ENCODE peak calls at places on chromosome 22, in ten cellular contexts. W is tibial nerve, G is HCT116, Y is K562, U is adrenal gland, J is IMR-90, T is sigmoid colon, F is right lobe of liver, R is uterus, Z is stomach. C is an unnamed sample.
A peak's percentile ranks its signal among the peaks of the same experiment; 100 is the strongest.

GRCh38 chr22:26619510-26619909 is 1.7 kb upstream of the CRYBB1 start:
- DNase-seq in W (no peak), G (no peak), Y (peak; percentile 16), U (no peak), J (no peak), T (no peak), F (no peak), R (peak; percentile 63), Z (no peak), C (peak; percentile 40)

GRCh38 chr22:37138879-37139561 is 10.7 kb downstream of the IL2RB start:
- DNase-seq in W (no peak), G (no peak), Y (no peak), U (no peak), J (no peak), T (no peak), F (no peak), R (no peak), Z (no peak), C (no peak)

GRCh38 chr22:30866811-30867271 is 101.7 kb downstream of the MORC2 start:
- DNase-seq in W (no peak), G (no peak), Y (peak; percentile 26), U (no peak), J (no peak), T (peak; percentile 29), F (no peak), R (peak; percentile 10), Z (no peak), C (no peak)

GRCh38 chr22:30314918-30315317 is 11.8 kb downstream of the TBC1D10A start:
- DNase-seq in W (no peak), G (no peak), Y (no peak), U (no peak), J (peak; percentile 67), T (no peak), F (no peak), R (no peak), Z (no peak), C (no peak)

GRCh38 chr22:26367402-26368245 is 61.4 kb upstream of the ASPHD2 start:
- DNase-seq in W (no peak), G (peak; percentile 59), Y (peak; percentile 50), U (peak; percentile 48), J (peak; percentile 20), T (no peak), F (no peak), R (no peak), Z (peak; percentile 41), C (peak; percentile 8)

GRCh38 chr22:24428751-24429410 is 1.5 kb downstream of the ADORA2A start:
- DNase-seq in W (no peak), G (no peak), Y (no peak), U (no peak), J (no peak), T (no peak), F (no peak), R (no peak), Z (no peak), C (no peak)

GRCh38 chr22:27791494-27792241 is 9.9 kb downstream of the MN1 start:
- DNase-seq in W (no peak), G (no peak), Y (no peak), U (no peak), J (no peak), T (no peak), F (no peak), R (no peak), Z (no peak), C (no peak)

GRCh38 chr22:36734171-36735058 is 30.9 kb upstream of the CACNG2 start:
- DNase-seq in W (no peak), G (no peak), Y (no peak), U (peak; percentile 42), J (peak; percentile 51), T (peak; percentile 54), F (peak; percentile 25), R (no peak), Z (peak; percentile 21), C (no peak)

GRCh38 chr22:35519306-35520000 is 21.2 kb upstream of the RASD2 start:
- DNase-seq in W (no peak), G (no peak), Y (no peak), U (no peak), J (no peak), T (no peak), F (no peak), R (no peak), Z (no peak), C (no peak)

GRCh38 chr22:47891609-47892008 is 1129.2 kb downstream of the TBC1D22A start:
- DNase-seq in W (no peak), G (no peak), Y (no peak), U (no peak), J (no peak), T (no peak), F (no peak), R (no peak), Z (no peak), C (no peak)
- H3K9me3 ChIP-seq in W (no peaks in the 10 kb centered on the region), G (peaks cover 4% of the 10 kb centered on the region), Y (no peaks in the 10 kb centered on the region), U (no peaks in the 10 kb centered on the region), J (peaks cover 44% of the 10 kb centered on the region), T (peaks cover 3% of the 10 kb centered on the region), F (no peaks in the 10 kb centered on the region), R (peaks cover 6% of the 10 kb centered on the region), Z (peaks cover 14% of the 10 kb centered on the region), C (no peaks in the 10 kb centered on the region)

DNA sequence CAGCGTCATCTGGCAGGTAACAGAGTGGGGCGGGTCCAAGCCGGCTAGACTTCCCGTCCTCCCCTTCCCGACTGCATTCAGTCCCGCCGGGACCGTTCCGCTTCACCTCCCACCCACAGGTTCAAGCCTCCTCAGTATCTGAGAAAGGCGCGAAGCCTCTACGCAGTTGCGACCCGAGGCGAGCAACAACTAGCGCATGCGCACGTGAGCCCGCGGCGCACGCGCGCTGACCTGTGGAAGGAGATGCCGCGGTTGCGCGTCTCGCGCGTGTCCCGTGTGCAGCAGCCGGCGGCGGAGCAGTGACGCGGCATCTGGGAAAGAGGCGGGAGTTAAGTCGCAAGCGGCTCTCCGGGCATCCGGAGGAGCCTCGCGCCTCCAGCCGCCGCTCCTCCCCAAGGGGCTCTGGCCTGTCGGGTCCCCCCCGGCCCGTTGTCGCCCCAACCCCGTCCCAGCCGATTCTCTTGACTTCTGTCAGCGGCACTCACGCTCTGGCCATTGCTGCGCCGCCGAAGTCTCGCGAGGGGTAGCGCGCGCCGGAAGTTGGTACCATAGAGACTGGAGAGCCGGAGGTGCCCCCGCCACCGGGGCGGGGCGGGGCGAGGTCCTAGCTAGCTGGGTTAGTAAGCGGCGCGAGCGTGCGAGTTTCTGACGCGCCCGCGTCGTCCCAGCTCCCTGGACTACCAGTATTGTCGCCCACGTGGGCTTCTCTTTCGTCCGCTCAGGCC is at the start of gene THAP7:
- DNase-seq in W (peak; percentile 97), G (peak; percentile 89), Y (peak; percentile 100), U (peak; percentile 97), J (peak; percentile 93), T (peak; percentile 98), F (peak; percentile 97), R (peak; percentile 96), Z (peak; percentile 97), C (peak; percentile 97)
- TF ChIP-seq POLR2A in W (peak; percentile 87), G (peak; percentile 84), Y (no peak), U (peak; percentile 75), J (peak; percentile 88), T (peak; percentile 86), F (peak; percentile 84), R (peak; percentile 44), Z (peak; percentile 67), C (no peak)

DNA sequence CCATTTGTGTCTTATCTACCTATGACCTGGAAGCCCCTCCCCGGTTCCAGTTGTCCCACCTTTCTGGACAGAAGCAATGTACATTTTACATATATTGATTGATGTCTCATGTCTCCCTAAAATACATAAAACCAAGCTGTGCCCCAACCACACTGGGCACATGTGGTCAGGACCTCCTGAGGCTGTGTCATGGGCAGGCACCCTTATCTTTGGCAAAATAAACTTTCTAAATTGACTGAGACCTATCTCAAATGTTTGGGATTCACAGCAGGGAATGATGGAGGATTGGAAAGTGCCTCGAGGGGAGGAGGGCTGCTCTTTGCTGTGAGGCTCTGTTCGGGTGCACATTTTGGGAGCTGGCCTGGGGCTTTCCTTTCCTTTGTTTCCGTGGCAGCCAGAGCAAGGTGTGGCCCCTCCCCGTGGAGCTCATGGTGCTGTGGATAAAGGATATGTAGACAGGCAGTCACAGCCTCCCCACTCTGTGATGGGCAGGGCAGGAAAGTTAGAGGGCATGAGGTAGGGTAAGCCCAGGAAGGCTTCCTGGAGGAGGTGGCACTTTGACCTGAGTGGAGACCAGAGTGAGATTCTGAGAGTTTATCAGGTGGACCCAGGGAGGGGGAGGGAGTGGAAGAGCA is 615.6 kb downstream of the TBC1D22A start:
- DNase-seq in W (no peak), G (no peak), Y (no peak), U (no peak), J (no peak), T (peak; percentile 36), F (peak; percentile 13), R (no peak), Z (no peak), C (peak; percentile 7)
- H3K9me3 ChIP-seq in W (no peaks in the 10 kb centered on the region), G (no peaks in the 10 kb centered on the region), Y (no peaks in the 10 kb centered on the region), U (no peaks in the 10 kb centered on the region), J (no peaks in the 10 kb centered on the region), T (no peaks in the 10 kb centered on the region), F (no peaks in the 10 kb centered on the region), R (no peaks in the 10 kb centered on the region), Z (no peaks in the 10 kb centered on the region), C (no peaks in the 10 kb centered on the region)

GRCh38 chr22:39530692-39531331 is 1.7 kb downstream of the RPS19BP1 start:
- DNase-seq in W (no peak), G (no peak), Y (peak; percentile 69), U (peak; percentile 39), J (peak; percentile 41), T (no peak), F (no peak), R (no peak), Z (no peak), C (no peak)

GRCh38 chr22:39530136-39530535 is 2.4 kb downstream of the RPS19BP1 start:
- DNase-seq in W (no peak), G (no peak), Y (no peak), U (no peak), J (no peak), T (no peak), F (no peak), R (no peak), Z (no peak), C (no peak)

GRCh38 chr22:39534092-39534506 is 1.6 kb upstream of the RPS19BP1 start:
- DNase-seq in W (no peak), G (no peak), Y (no peak), U (no peak), J (no peak), T (no peak), F (no peak), R (no peak), Z (no peak), C (no peak)

GRCh38 chr22:39534591-39535301 is 2.2 kb upstream of the RPS19BP1 start:
- DNase-seq in W (peak; percentile 83), G (no peak), Y (peak; percentile 74), U (peak; percentile 89), J (peak; percentile 53), T (peak; percentile 92), F (peak; percentile 82), R (peak; percentile 84), Z (peak; percentile 91), C (peak; percentile 84)

DNA sequence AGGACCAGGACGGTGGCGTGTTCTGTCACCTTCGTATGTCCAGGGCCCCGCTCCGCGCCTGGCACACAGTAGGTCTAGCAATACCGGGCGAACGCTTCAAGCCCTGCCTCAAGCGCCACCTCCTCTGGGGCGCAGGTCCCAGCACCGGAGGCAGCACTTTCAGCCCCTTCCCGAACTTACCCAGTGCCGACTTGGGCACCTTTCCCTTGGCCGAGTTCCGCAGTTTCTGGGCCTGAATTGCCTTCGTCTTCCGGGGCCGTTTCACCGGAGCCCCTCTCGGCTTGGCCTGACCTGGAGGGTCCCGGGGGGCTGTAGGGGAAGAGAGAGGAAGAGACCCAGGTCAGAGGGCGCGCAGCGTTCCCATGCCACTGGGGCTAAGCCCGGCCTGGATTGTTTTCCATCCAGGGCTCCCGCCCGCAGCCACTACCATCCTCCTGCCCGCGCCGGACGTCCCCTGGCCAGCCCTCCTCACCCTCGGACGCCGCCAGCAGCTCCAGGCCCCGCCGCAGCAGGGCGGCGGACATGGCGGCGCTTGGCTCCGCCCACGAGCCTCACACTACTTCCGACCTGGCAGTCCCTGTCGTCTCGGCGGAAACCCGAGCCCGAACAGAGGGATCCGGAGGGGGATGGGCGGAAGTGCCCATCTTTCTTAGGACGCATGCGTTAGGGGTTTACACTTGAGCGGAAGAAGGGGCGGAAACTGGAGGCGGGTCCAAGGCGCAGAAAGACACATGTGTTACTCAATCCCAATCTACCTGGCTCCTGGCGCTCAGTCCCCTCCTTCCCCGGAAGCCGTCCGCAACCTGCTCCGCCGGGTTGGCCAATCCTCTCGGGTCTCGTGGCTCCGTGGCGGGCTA is at the start of gene RPS19BP1:
- DNase-seq in W (peak; percentile 99), G (peak; percentile 99), Y (peak; percentile 93), U (peak; percentile 100), J (peak; percentile 99), T (peak; percentile 100), F (peak; percentile 99), R (peak; percentile 100), Z (peak; percentile 100), C (peak; percentile 99)
- TF ChIP-seq POLR2A in W (peak; percentile 86), G (peak; percentile 80), Y (peak; percentile 88), U (peak; percentile 86), J (peak; percentile 78), T (peak; percentile 84), F (peak; percentile 80), R (peak; percentile 62), Z (peak; percentile 72), C (no peak)